ENCODE peak calls at places on chromosomes 4 and X, in four cellular contexts. E is nephron progenitor cell; L is CD4-positive, alpha-beta T cell; Q is epithelial cell of esophagus. H is an unnamed sample.
A peak's percentile ranks its signal among the peaks of the same experiment; 100 is the strongest.

GRCh38 chr4:6105311-6105911 is 87.2 kb upstream of the C4orf50 start:
- DNase-seq in L (no peak), E (no peak), Q (no peak), H (no peak)

GRCh38 chr4:75037253-75037652 is 104.3 kb downstream of the PARM1 start:
- DNase-seq in E (no peak), L (no peak), Q (no peak), H (no peak)

GRCh38 chrX:22650691-22651090 is 349.1 kb upstream of the DDX53 start:
- DNase-seq in Q (no peak), L (no peak), E (no peak), H (no peak)

GRCh38 chr4:663046-663437 is 11.0 kb downstream of the ATP5ME start:
- DNase-seq in E (no peak), Q (no peak), L (no peak), H (no peak)

GRCh38 chr4:114115526-114115925 is 136.1 kb upstream of the ARSJ start:
- DNase-seq in L (no peak), E (no peak), Q (no peak), H (no peak)

GRCh38 chr4:113684534-113685091 is 76.9 kb downstream of the CAMK2D start:
- DNase-seq in E (no peak), L (no peak), Q (peak; percentile 38), H (no peak)

GRCh38 chrX:102129473-102129872 is 4.0 kb downstream of the TCEAL2 start:
- DNase-seq in L (no peak), E (no peak), Q (peak; percentile 10), H (no peak)

GRCh38 chr4:6148506-6149205 is 51.7 kb downstream of the JAKMIP1 start:
- DNase-seq in L (no peak), Q (no peak), E (no peak), H (no peak)

GRCh38 chr4:88219099-88219498 is 60.7 kb upstream of the ABCG2 start:
- DNase-seq in E (no peak), L (no peak), Q (peak; percentile 60), H (no peak)

GRCh38 chr4:83961575-83961974 is 425.7 kb downstream of the GPAT3 start:
- DNase-seq in L (no peak), Q (peak; percentile 43), E (no peak), H (no peak)

GRCh38 chr4:16843831-16844508 is 54.5 kb downstream of the LDB2 start:
- DNase-seq in L (no peak), E (no peak), Q (no peak), H (no peak)

GRCh38 chrX:15310117-15310516 is 5.3 kb downstream of the ASB11 start:
- DNase-seq in L (no peak), Q (peak; percentile 15), E (no peak), H (no peak)

GRCh38 chr4:168560184-168560834 is 63.5 kb downstream of the PALLD start:
- DNase-seq in L (no peak), Q (peak; percentile 78), E (peak; percentile 26), H (no peak)

GRCh38 chrX:110346681-110347080 is 12.0 kb upstream of the RTL9 start:
- DNase-seq in L (no peak), Q (peak; percentile 18), E (peak; percentile 29), H (peak; percentile 3)

GRCh38 chr4:159229164-159229563 is 126.3 kb downstream of the RAPGEF2 start:
- DNase-seq in L (no peak), Q (no peak), E (no peak), H (no peak)

GRCh38 chr4:76637704-76638361 is 202.8 kb downstream of the SHROOM3 start:
- DNase-seq in L (no peak), E (no peak), Q (peak; percentile 80), H (no peak)

GRCh38 chr4:12615822-12616221 is 868.3 kb downstream of the RAB28 start:
- DNase-seq in E (no peak), Q (peak; percentile 4), L (no peak), H (no peak)

GRCh38 chr4:1497189-1497801 is 91.1 kb upstream of the NKX1-1 start:
- DNase-seq in L (no peak), E (no peak), Q (no peak), H (no peak)

GRCh38 chr4:14386196-14386595 is 616.1 kb upstream of the CPEB2 start:
- DNase-seq in Q (no peak), L (no peak), E (no peak), H (no peak)

GRCh38 chr4:158314756-158315487 is 104.6 kb downstream of the TMEM144 start:
- DNase-seq in E (no peak), L (no peak), Q (peak; percentile 90), H (no peak)

GRCh38 chr4:21276046-21276445 is 575.8 kb downstream of the PACRGL start:
- DNase-seq in Q (no peak), E (no peak), L (no peak), H (no peak)

GRCh38 chr4:74006009-74006476 is 7.6 kb upstream of the CXCL5 start:
- DNase-seq in Q (peak; percentile 33), L (no peak), E (no peak), H (no peak)

GRCh38 chrX:72712094-72712755 is 1.9 kb downstream of the PHKA1 start:
- DNase-seq in E (no peak), L (no peak), Q (no peak), H (no peak)

GRCh38 chr4:71550220-71551190 is 211.7 kb downstream of the SLC4A4 start:
- DNase-seq in L (no peak), E (no peak), Q (peak; percentile 8), H (no peak)

GRCh38 chr4:40180356-40180755 is 16.5 kb upstream of the RHOH start:
- DNase-seq in Q (peak; percentile 92), L (no peak), E (no peak), H (no peak)

GRCh38 chr4:138910914-138911336 is 104.7 kb upstream of the NOCT start:
- DNase-seq in Q (peak; percentile 94), E (peak; percentile 10), L (no peak), H (peak; percentile 70)

GRCh38 chr4:168619266-168619631 is 122.4 kb downstream of the PALLD start:
- DNase-seq in L (no peak), E (no peak), Q (peak; percentile 51), H (no peak)

GRCh38 chrX:109485470-109486340 is 3.8 kb upstream of the GUCY2F start:
- DNase-seq in L (peak; percentile 45), Q (peak; percentile 58), E (peak; percentile 74), H (peak; percentile 51)

GRCh38 chr4:184344899-184345572 is 127.4 kb upstream of the ENPP6 start:
- DNase-seq in E (no peak), Q (no peak), L (no peak), H (no peak)

GRCh38 chrX:100410083-100410590 is at the start of gene PCDH19:
- DNase-seq in L (peak; percentile 31), Q (peak; percentile 66), E (peak; percentile 89), H (peak; percentile 58)

GRCh38 chr4:180640193-180640592 is 1603.0 kb upstream of the TENM3 start:
- DNase-seq in Q (no peak), L (no peak), E (no peak), H (no peak)

GRCh38 chrX:68648960-68649359 is 1.5 kb downstream of the STARD8 start:
- DNase-seq in Q (no peak), E (no peak), L (no peak), H (no peak)

DNA sequence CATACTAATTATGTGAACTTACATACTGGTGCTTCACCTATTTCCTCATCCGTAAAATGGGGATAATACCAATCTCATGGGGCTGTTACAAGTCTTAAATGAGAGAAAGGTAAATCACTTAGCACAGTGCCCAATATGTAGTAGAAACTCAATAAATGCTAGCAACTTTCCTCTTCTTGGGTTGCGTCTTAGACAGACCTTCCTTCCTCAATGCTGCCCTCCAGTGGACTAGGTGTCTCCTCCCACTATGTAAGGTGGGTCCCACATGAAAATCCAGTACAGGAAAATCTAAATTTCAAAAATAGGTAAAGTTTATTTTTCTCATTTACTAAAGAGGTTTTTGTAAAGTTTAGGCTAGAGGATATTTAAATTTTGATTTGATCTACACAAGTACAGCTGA is 20.6 kb downstream of the ZDHHC9 start:
- DNase-seq in Q (peak; percentile 28), L (peak; percentile 57), E (peak; percentile 30), H (peak; percentile 27)
- TF ChIP-seq CTCF in Q (peak; percentile 46), L (peak; percentile 73), E (peak; percentile 47), H (peak; percentile 28)

GRCh38 chrX:78024349-78025108 is 55.1 kb upstream of the PGAM4 start:
- DNase-seq in L (peak; percentile 5), E (no peak), Q (peak; percentile 28), H (peak; percentile 2)
- TF ChIP-seq CTCF in L (peak; percentile 68), E (peak; percentile 45), Q (peak; percentile 52), H (peak; percentile 50)

GRCh38 chr4:8171941-8172924 is 13.6 kb upstream of the ABLIM2 start:
- DNase-seq in Q (no peak), L (no peak), E (no peak), H (no peak)

GRCh38 chr4:8174970-8175369 is 16.4 kb upstream of the ABLIM2 start:
- DNase-seq in E (no peak), L (no peak), Q (no peak), H (no peak)

GRCh38 chr4:8176547-8177399 is 18.2 kb upstream of the ABLIM2 start:
- DNase-seq in L (peak; percentile 42), E (peak; percentile 66), Q (peak; percentile 64), H (peak; percentile 67)

GRCh38 chr4:8175686-8176085 is 17.1 kb upstream of the ABLIM2 start:
- DNase-seq in E (no peak), L (no peak), Q (no peak), H (no peak)

GRCh38 chr4:8173641-8174242 is 15.1 kb upstream of the ABLIM2 start:
- DNase-seq in E (peak; percentile 30), Q (no peak), L (no peak), H (no peak)
- TF ChIP-seq CTCF in E (no peak), Q (no peak), L (no peak), H (no peak)

GRCh38 chr4:42821230-42821629 is 71.3 kb upstream of the GRXCR1 start:
- DNase-seq in L (no peak), Q (no peak), E (no peak), H (no peak)
- TF ChIP-seq CTCF in L (no peak), Q (no peak), E (no peak), H (no peak)